ENCODE peak calls at places on chromosomes 11 and 22, in ten cellular contexts. One of them, this sample, is unnamed.

GRCh38 chr11:99554232-99554903 is 533.6 kb downstream of the CNTN5 start:
- DNase-seq in fibroblast of lung: no peak
- DNase-seq in endodermal cell: no peak
- DNase-seq in MM.1S: no peak
- DNase-seq in suprapubic skin: no peak
- DNase-seq in lower lobe of right lung: no peak
- DNase-seq in fibroblast of pulmonary artery: no peak
- DNase-seq in body of pancreas: no peak
- DNase-seq in K562: no peak
- DNase-seq in skeletal muscle cell: no peak
- DNase-seq in this sample: peak; percentile 55

GRCh38 chr22:29480512-29481264 is 670 bp downstream of the NEFH start:
- DNase-seq in body of pancreas: no peak
- DNase-seq in lower lobe of right lung: peak; percentile 59
- DNase-seq in K562: peak; percentile 78
- DNase-seq in suprapubic skin: no peak
- DNase-seq in fibroblast of lung: peak; percentile 60
- DNase-seq in MM.1S: no peak
- DNase-seq in fibroblast of pulmonary artery: peak; percentile 72
- DNase-seq in endodermal cell: peak; percentile 81
- DNase-seq in skeletal muscle cell: peak; percentile 35
- DNase-seq in this sample: no peak

GRCh38 chr22:48500481-48501230 is 1327.0 kb downstream of the BRD1 start:
- DNase-seq in lower lobe of right lung: peak; percentile 41
- DNase-seq in suprapubic skin: no peak
- DNase-seq in K562: no peak
- DNase-seq in fibroblast of lung: peak; percentile 95
- DNase-seq in fibroblast of pulmonary artery: peak; percentile 4
- DNase-seq in body of pancreas: no peak
- DNase-seq in endodermal cell: peak; percentile 66
- DNase-seq in MM.1S: no peak
- DNase-seq in skeletal muscle cell: no peak
- DNase-seq in this sample: no peak

GRCh38 chr11:44631831-44632230 is 66.4 kb downstream of the CD82 start:
- DNase-seq in skeletal muscle cell: no peak
- DNase-seq in suprapubic skin: no peak
- DNase-seq in MM.1S: no peak
- DNase-seq in fibroblast of pulmonary artery: no peak
- DNase-seq in K562: no peak
- DNase-seq in endodermal cell: no peak
- DNase-seq in fibroblast of lung: no peak
- DNase-seq in body of pancreas: no peak
- DNase-seq in lower lobe of right lung: no peak
- DNase-seq in this sample: no peak

GRCh38 chr11:78931891-78932290 is 357.2 kb upstream of the NARS2 start:
- DNase-seq in MM.1S: no peak
- DNase-seq in body of pancreas: no peak
- DNase-seq in fibroblast of lung: no peak
- DNase-seq in lower lobe of right lung: no peak
- DNase-seq in fibroblast of pulmonary artery: no peak
- DNase-seq in K562: no peak
- DNase-seq in suprapubic skin: no peak
- DNase-seq in endodermal cell: no peak
- DNase-seq in skeletal muscle cell: no peak
- DNase-seq in this sample: no peak

GRCh38 chr11:2096001-2096918 is 42.9 kb downstream of the IGF2 start:
- DNase-seq in fibroblast of pulmonary artery: peak; percentile 31
- DNase-seq in endodermal cell: no peak
- DNase-seq in body of pancreas: no peak
- DNase-seq in K562: no peak
- DNase-seq in skeletal muscle cell: no peak
- DNase-seq in lower lobe of right lung: no peak
- DNase-seq in suprapubic skin: peak; percentile 54
- DNase-seq in MM.1S: no peak
- DNase-seq in fibroblast of lung: peak; percentile 73
- DNase-seq in this sample: no peak

GRCh38 chr11:28777126-28777525 is 668.9 kb downstream of the METTL15 start:
- DNase-seq in body of pancreas: no peak
- DNase-seq in K562: no peak
- DNase-seq in lower lobe of right lung: no peak
- DNase-seq in suprapubic skin: no peak
- DNase-seq in skeletal muscle cell: no peak
- DNase-seq in endodermal cell: no peak
- DNase-seq in MM.1S: no peak
- DNase-seq in fibroblast of pulmonary artery: no peak
- DNase-seq in fibroblast of lung: no peak
- DNase-seq in this sample: no peak

GRCh38 chr22:45329536-45329936 is 19.8 kb downstream of the FAM118A start:
- DNase-seq in fibroblast of lung: no peak
- DNase-seq in body of pancreas: peak; percentile 44
- DNase-seq in skeletal muscle cell: no peak
- DNase-seq in suprapubic skin: no peak
- DNase-seq in K562: no peak
- DNase-seq in fibroblast of pulmonary artery: no peak
- DNase-seq in endodermal cell: no peak
- DNase-seq in lower lobe of right lung: no peak
- DNase-seq in MM.1S: no peak
- DNase-seq in this sample: no peak

GRCh38 chr11:49221112-49221511 is 12.7 kb upstream of the FOLH1 start:
- DNase-seq in body of pancreas: no peak
- DNase-seq in MM.1S: no peak
- DNase-seq in K562: no peak
- DNase-seq in lower lobe of right lung: no peak
- DNase-seq in suprapubic skin: no peak
- DNase-seq in fibroblast of lung: no peak
- DNase-seq in endodermal cell: no peak
- DNase-seq in fibroblast of pulmonary artery: no peak
- DNase-seq in skeletal muscle cell: no peak
- DNase-seq in this sample: no peak

GRCh38 chr11:27472398-27473016 is at the start of gene LGR4:
- DNase-seq in MM.1S: peak; percentile 82
- DNase-seq in K562: peak; percentile 95
- DNase-seq in endodermal cell: peak; percentile 99
- DNase-seq in body of pancreas: peak; percentile 97
- DNase-seq in suprapubic skin: peak; percentile 96
- DNase-seq in skeletal muscle cell: peak; percentile 85
- DNase-seq in fibroblast of lung: peak; percentile 98
- DNase-seq in fibroblast of pulmonary artery: peak; percentile 96
- DNase-seq in lower lobe of right lung: peak; percentile 85
- DNase-seq in this sample: peak; percentile 97

DNA sequence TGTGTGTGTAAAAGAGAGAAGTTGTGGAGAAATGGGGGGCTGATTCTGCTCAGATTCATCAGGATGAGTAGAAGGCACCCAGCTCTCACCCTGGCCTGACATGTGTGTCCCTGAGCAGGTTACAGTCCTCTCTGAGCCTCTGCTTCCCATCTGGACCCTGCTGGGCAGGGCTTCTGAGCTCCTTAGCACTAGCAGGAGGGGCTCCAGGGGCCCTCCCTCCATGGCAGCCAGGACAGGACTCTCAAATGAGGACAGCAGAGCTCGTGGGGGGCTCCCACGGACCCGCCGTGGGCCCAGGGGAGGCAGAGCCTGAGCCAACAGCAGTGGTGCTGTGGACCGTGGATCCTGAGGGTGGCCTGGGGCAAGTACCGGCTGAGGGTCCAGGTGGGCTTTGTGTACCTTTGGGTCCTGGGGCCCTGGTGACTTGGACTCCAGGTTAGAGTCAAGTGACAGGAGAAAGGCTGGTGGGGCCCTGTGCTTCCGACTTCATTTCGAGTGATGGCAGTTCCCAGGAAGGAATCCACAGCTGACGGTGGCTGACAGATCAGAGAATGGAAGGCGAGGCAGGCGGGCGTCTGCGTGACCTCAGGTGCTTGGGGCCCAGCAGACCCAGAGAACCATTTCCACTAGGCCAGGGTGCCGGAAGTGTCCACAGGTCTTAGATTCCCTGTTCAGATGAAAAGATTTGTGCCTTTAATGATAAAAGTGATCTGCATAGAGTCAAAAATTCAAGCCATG is 21.9 kb downstream of the NEAT1 start:
- DNase-seq in K562: no peak
- DNase-seq in suprapubic skin: peak; percentile 74
- DNase-seq in lower lobe of right lung: no peak
- DNase-seq in skeletal muscle cell: no peak
- DNase-seq in fibroblast of pulmonary artery: peak; percentile 42
- DNase-seq in endodermal cell: peak; percentile 56
- DNase-seq in body of pancreas: peak; percentile 24
- DNase-seq in MM.1S: no peak
- DNase-seq in fibroblast of lung: no peak
- DNase-seq in this sample: no peak
- H3K4me3 ChIP-seq in K562: no peak overlapping the region
- H3K4me3 ChIP-seq in suprapubic skin: no peak overlapping the region
- H3K4me3 ChIP-seq in lower lobe of right lung: no peak overlapping the region
- H3K4me3 ChIP-seq in skeletal muscle cell: no peak overlapping the region
- H3K4me3 ChIP-seq in fibroblast of pulmonary artery: no peak overlapping the region
- H3K4me3 ChIP-seq in endodermal cell: no peak overlapping the region
- H3K4me3 ChIP-seq in body of pancreas: no peak overlapping the region
- H3K4me3 ChIP-seq in MM.1S: no peak overlapping the region
- H3K4me3 ChIP-seq in fibroblast of lung: no peak overlapping the region
- H3K4me3 ChIP-seq in this sample: no peak overlapping the region

DNA sequence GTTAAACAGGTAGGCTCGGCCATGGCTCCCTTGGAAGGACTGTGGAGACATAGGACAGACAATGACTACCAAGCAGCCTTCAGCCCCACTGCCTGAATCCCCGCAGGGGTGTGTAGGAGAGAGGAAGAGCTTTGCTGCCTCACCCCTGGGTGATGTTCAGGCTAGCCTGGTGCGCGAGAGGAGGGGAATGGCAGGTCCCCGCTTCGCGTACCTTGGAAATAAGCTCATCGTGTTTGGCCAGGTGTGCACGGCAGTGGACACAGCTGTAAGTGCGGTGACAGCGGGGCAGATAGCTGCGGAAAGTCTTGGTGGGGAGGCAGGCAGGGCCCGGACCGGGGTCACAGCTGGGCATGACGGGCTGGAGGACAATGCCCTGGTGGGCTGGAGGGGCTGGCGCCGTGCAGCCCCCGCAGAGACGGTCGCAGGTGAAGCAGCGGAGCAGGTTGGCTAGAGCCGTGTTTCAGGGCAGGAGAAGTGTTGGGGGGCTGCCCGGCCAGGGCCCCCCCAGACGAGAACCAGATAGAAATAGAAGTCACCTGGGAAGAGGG is 2.9 kb downstream of the YPEL4 start:
- DNase-seq in fibroblast of pulmonary artery: no peak
- DNase-seq in lower lobe of right lung: no peak
- DNase-seq in suprapubic skin: no peak
- DNase-seq in MM.1S: no peak
- DNase-seq in endodermal cell: peak; percentile 78
- DNase-seq in skeletal muscle cell: no peak
- DNase-seq in K562: no peak
- DNase-seq in fibroblast of lung: no peak
- DNase-seq in body of pancreas: no peak
- DNase-seq in this sample: no peak
- H3K4me3 ChIP-seq in fibroblast of pulmonary artery: no peak overlapping the region
- H3K4me3 ChIP-seq in lower lobe of right lung: no peak overlapping the region
- H3K4me3 ChIP-seq in suprapubic skin: peak overlapping the region; percentile 0
- H3K4me3 ChIP-seq in MM.1S: no peak overlapping the region
- H3K4me3 ChIP-seq in endodermal cell: no peak overlapping the region
- H3K4me3 ChIP-seq in skeletal muscle cell: no peak overlapping the region
- H3K4me3 ChIP-seq in K562: no peak overlapping the region
- H3K4me3 ChIP-seq in fibroblast of lung: no peak overlapping the region
- H3K4me3 ChIP-seq in body of pancreas: no peak overlapping the region
- H3K4me3 ChIP-seq in this sample: no peak overlapping the region

DNA sequence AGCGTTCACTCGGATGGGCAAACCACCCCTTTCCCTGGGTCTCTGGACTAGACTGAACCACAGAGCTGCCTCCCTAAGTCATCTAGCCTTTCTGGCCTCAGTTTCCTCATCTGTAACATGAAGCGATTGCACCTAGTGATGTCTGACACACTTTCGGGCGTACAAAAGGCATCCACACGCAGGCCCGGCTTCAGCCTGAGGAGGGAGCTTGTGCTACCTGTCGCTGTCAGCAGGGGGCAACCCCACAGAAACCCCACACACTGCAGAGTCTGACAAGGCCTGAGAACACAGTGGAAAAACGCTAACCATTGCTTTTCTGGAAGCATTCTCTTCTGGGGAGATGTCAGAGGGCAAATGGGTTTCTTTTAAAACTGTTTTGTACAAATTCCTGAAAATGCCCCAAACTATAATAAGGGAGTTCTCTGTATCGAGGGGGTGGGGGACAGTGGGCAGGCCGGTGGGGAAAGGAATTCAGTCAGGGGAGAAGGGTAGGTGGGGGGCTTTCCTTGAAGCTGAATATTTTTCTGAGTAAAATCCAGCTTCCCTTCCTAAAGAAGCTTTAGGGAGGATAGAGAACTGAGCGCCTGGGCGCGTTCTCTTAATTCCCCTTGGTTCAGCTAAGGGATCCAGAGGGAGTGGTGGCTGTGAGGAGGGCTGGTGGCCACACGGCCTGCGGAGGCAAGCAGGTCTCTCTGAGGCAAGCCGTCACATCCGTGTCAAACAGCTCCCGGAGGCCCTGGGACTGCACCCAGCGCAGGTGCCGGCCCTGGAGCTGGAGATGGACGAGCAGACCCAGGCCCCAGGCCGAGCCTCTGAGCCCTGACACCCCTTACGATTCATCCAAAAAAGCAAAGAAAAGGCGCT is 552 bp downstream of the ELF5 start:
- DNase-seq in lower lobe of right lung: peak; percentile 76
- DNase-seq in suprapubic skin: no peak
- DNase-seq in skeletal muscle cell: peak; percentile 4
- DNase-seq in MM.1S: peak; percentile 68
- DNase-seq in endodermal cell: peak; percentile 91
- DNase-seq in body of pancreas: peak; percentile 57
- DNase-seq in K562: peak; percentile 79
- DNase-seq in fibroblast of lung: peak; percentile 33
- DNase-seq in fibroblast of pulmonary artery: peak; percentile 65
- DNase-seq in this sample: no peak
- H3K4me3 ChIP-seq in lower lobe of right lung: peak overlapping the region; percentile 25
- H3K4me3 ChIP-seq in suprapubic skin: no peak overlapping the region
- H3K4me3 ChIP-seq in skeletal muscle cell: no peak overlapping the region
- H3K4me3 ChIP-seq in MM.1S: no peak overlapping the region
- H3K4me3 ChIP-seq in endodermal cell: no peak overlapping the region
- H3K4me3 ChIP-seq in body of pancreas: no peak overlapping the region
- H3K4me3 ChIP-seq in K562: no peak overlapping the region
- H3K4me3 ChIP-seq in fibroblast of lung: no peak overlapping the region
- H3K4me3 ChIP-seq in fibroblast of pulmonary artery: no peak overlapping the region
- H3K4me3 ChIP-seq in this sample: no peak overlapping the region

DNA sequence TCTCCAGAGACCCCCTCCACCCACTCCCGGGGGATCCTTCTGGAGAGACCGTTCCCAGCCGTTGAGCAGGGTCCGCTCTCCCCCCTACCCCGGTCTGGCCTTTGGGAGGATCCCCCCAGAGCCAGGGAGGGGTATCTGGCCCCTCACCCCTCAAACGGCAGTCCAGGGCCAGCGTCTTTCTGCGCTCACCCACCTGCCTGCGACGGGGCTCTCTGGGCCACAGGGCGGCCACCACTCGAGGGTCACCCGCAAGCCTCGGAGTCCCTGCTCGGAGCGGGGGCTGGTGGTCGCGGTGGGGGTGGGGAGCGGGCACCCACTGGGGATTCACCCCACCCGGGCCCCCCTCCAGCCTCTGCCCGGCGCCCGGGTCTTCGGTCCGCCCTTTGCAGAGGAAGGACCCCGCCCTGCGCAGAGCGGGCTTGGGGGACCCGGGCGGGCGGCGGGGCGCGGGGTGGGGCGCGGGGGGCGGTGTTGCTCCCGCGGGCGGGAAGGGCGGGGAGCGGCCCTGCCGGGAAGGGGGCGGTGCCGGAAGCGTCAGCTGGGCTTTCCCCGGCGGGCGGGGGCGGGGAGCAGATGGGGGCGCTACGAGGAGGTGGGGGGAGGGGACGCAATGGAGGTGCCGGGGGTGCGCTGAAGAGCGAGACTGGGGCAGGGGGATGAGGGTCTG is 16.6 kb downstream of the CRELD2 start:
- DNase-seq in body of pancreas: peak; percentile 81
- DNase-seq in MM.1S: peak; percentile 79
- DNase-seq in suprapubic skin: no peak
- DNase-seq in fibroblast of lung: peak; percentile 43
- DNase-seq in lower lobe of right lung: peak; percentile 90
- DNase-seq in endodermal cell: peak; percentile 80
- DNase-seq in skeletal muscle cell: no peak
- DNase-seq in fibroblast of pulmonary artery: peak; percentile 62
- DNase-seq in K562: peak; percentile 78
- DNase-seq in this sample: no peak
- H3K4me3 ChIP-seq in body of pancreas: no peak overlapping the region
- H3K4me3 ChIP-seq in MM.1S: peak overlapping the region; percentile 56
- H3K4me3 ChIP-seq in suprapubic skin: peak overlapping the region; percentile 61
- H3K4me3 ChIP-seq in fibroblast of lung: peak overlapping the region; percentile 20
- H3K4me3 ChIP-seq in lower lobe of right lung: peak overlapping the region; percentile 66
- H3K4me3 ChIP-seq in endodermal cell: no peak overlapping the region
- H3K4me3 ChIP-seq in skeletal muscle cell: peak overlapping the region; percentile 27
- H3K4me3 ChIP-seq in fibroblast of pulmonary artery: peak overlapping the region; percentile 39
- H3K4me3 ChIP-seq in K562: peak overlapping the region; percentile 16
- H3K4me3 ChIP-seq in this sample: peak overlapping the region; percentile 8